ENCODE peak calls at places on chromosomes 11 and 22, in six cellular contexts. M is tibial artery, P is LHCN-M2, V is endothelial cell, F is smooth muscle cell of the brain vasculature, U is A549. A is an unnamed sample.

GRCh38 chr22:35873426-35873825 is 155.2 kb downstream of the RBFOX2 start:
- DNase-seq in U (no peak), V (no peak), M (no peak), F (no peak), P (no peak), A (no peak)

GRCh38 chr22:29330753-29331152 is 15.3 kb upstream of the RASL10A start:
- DNase-seq in U (no peak), M (no peak), P (no peak), V (peak), F (no peak), A (peak)

GRCh38 chr11:1437500-1437899 is 47.8 kb downstream of the BRSK2 start:
- DNase-seq in F (no peak), M (no peak), V (no peak), P (no peak), U (peak), A (peak)

GRCh38 chr11:17767301-17767885 is 32.8 kb downstream of the KCNC1 start:
- DNase-seq in F (no peak), P (peak), M (no peak), U (no peak), V (no peak), A (no peak)

GRCh38 chr22:50298937-50299656 is 8.3 kb downstream of the PLXNB2 start:
- DNase-seq in F (no peak), U (no peak), P (no peak), M (no peak), V (no peak), A (no peak)

GRCh38 chr22:22059476-22060002 is 77.0 kb upstream of the TOP3B start:
- DNase-seq in P (no peak), F (no peak), V (no peak), M (no peak), U (no peak), A (no peak)

GRCh38 chr22:20437253-20438065 is at the start of gene SCARF2:
- DNase-seq in V (peak), M (peak), U (no peak), P (peak), F (no peak), A (no peak)

GRCh38 chr22:50688448-50688847 is 15.8 kb downstream of the SHANK3 start:
- DNase-seq in U (no peak), P (no peak), M (peak), V (no peak), F (no peak), A (no peak)

GRCh38 chr11:74701351-74701750 is 29.9 kb downstream of the CHRDL2 start:
- DNase-seq in F (no peak), U (peak), V (no peak), M (no peak), P (no peak), A (no peak)

GRCh38 chr11:16239130-16240105 is 116.9 kb downstream of the SOX6 start:
- DNase-seq in M (no peak), P (no peak), U (no peak), V (no peak), F (no peak), A (no peak)

GRCh38 chr22:46457502-46458488 is 79.6 kb downstream of the CELSR1 start:
- DNase-seq in V (no peak), P (peak), U (no peak), M (no peak), F (no peak), A (peak)

GRCh38 chr11:65854871-65855837 is 2.8 kb downstream of the CFL1 start:
- DNase-seq in U (no peak), V (no peak), M (peak), F (no peak), P (no peak), A (no peak)

GRCh38 chr11:93329936-93330445 is 551 bp upstream of the DEUP1 start:
- DNase-seq in M (no peak), P (no peak), V (peak), F (no peak), U (no peak), A (no peak)

A was measured in H54.